ENCODE peak calls at places on chromosomes 7 and 10, in nine cellular contexts. Z is memory B cell; A is SK-MEL-5; D is hepatic stellate cell; R is B cell; H is aorta; N is activated CD4-positive, CD25-positive, alpha-beta regulatory T cell; Y is activated CD4-positive, alpha-beta T cell treated with anti-CD3 and anti-CD28 coated beads for 48 hours; T is posterior vena cava. W is an unnamed sample.

GRCh38 chr10:11908991-11909390 is 85.8 kb downstream of the PROSER2 start:
- DNase-seq in Z (no peak), A (no peak), D (no peak), R (no peak), H (no peak), N (no peak), Y (no peak), T (peak; percentile 62), W (no peak)

GRCh38 chr10:16717617-16718395 is 99.4 kb downstream of the RSU1 start:
- DNase-seq in Z (no peak), A (no peak), D (peak; percentile 52), R (no peak), H (no peak), N (no peak), Y (no peak), T (no peak), W (no peak)

GRCh38 chr7:784971-785370 is 47.3 kb upstream of the SUN1 start:
- DNase-seq in Z (no peak), A (no peak), D (no peak), R (no peak), H (no peak), N (no peak), Y (no peak), T (no peak), W (peak; percentile 51)

GRCh38 chr10:15352201-15352600 is 18.9 kb downstream of the FAM171A1 start:
- DNase-seq in Z (no peak), A (no peak), D (no peak), R (no peak), H (no peak), N (no peak), Y (no peak), T (no peak), W (no peak)

GRCh38 chr10:115956225-115957009 is 316.6 kb downstream of the GFRA1 start:
- DNase-seq in Z (no peak), A (no peak), D (no peak), R (no peak), H (no peak), N (no peak), Y (no peak), T (no peak), W (no peak)

GRCh38 chr10:68301790-68302502 is 29.9 kb upstream of the HNRNPH3 start:
- DNase-seq in Z (no peak), A (peak; percentile 70), D (peak; percentile 57), R (peak; percentile 58), H (no peak), N (no peak), Y (no peak), T (no peak), W (no peak)

GRCh38 chr10:36681751-36682633 is 443.4 kb upstream of the ANKRD30A start:
- DNase-seq in Z (no peak), A (no peak), D (no peak), R (no peak), H (no peak), N (no peak), Y (no peak), T (no peak), W (no peak)

GRCh38 chr7:22696672-22697071 is 30.3 kb upstream of the IL6 start:
- DNase-seq in Z (no peak), A (no peak), D (no peak), R (no peak), H (no peak), N (no peak), Y (no peak), T (no peak), W (no peak)

GRCh38 chr10:70589762-70590662 is 12.5 kb downstream of the PRF1 start:
- DNase-seq in Z (no peak), A (no peak), D (no peak), R (no peak), H (no peak), N (no peak), Y (no peak), T (no peak), W (no peak)

GRCh38 chr10:125123363-125124113 is 36.8 kb downstream of the CTBP2 start:
- DNase-seq in Z (no peak), A (no peak), D (peak; percentile 88), R (no peak), H (peak; percentile 89), N (no peak), Y (no peak), T (peak; percentile 91), W (peak; percentile 96)

GRCh38 chr7:82699773-82700186 is 256.2 kb upstream of the CACNA2D1 start:
- DNase-seq in Z (no peak), A (no peak), D (no peak), R (no peak), H (no peak), N (no peak), Y (no peak), T (no peak), W (no peak)

GRCh38 chr10:48606530-48607355 is 1.9 kb upstream of the ARHGAP22 start:
- DNase-seq in Z (no peak), A (no peak), D (peak; percentile 92), R (no peak), H (peak; percentile 74), N (no peak), Y (no peak), T (no peak), W (no peak)

GRCh38 chr10:29381230-29381563 is 92.3 kb downstream of the LYZL1 start:
- DNase-seq in Z (no peak), A (no peak), D (no peak), R (no peak), H (no peak), N (no peak), Y (no peak), T (no peak), W (no peak)

GRCh38 chr10:130777507-130778165 is 533.9 kb downstream of the TCERG1L start:
- DNase-seq in Z (no peak), A (no peak), D (no peak), R (no peak), H (peak; percentile 33), N (no peak), Y (no peak), T (peak; percentile 50), W (peak; percentile 43)

GRCh38 chr10:129626801-129627434 is 159.9 kb downstream of the MGMT start:
- DNase-seq in Z (no peak), A (no peak), D (peak; percentile 13), R (no peak), H (no peak), N (no peak), Y (no peak), T (no peak), W (no peak)

GRCh38 chr7:133554330-133554729 is 301.5 kb downstream of the EXOC4 start:
- DNase-seq in Z (no peak), A (no peak), D (no peak), R (no peak), H (no peak), N (no peak), Y (no peak), T (no peak), W (no peak)

GRCh38 chr10:78960316-78960800 is 108.4 kb upstream of the ZMIZ1 start:
- DNase-seq in Z (no peak), A (peak; percentile 80), D (peak; percentile 88), R (no peak), H (peak; percentile 90), N (no peak), Y (no peak), T (peak; percentile 91), W (no peak)

GRCh38 chr10:117165557-117166419 is 27.7 kb upstream of the VAX1 start:
- DNase-seq in Z (peak; percentile 32), A (peak; percentile 66), D (peak; percentile 65), R (peak; percentile 29), H (peak; percentile 83), N (no peak), Y (peak; percentile 53), T (peak; percentile 84), W (peak; percentile 74)

W was measured in kidney.